ENCODE peak calls at places on chromosomes 4 and X, in six cellular contexts. P, C, J, V, Q and U are unnamed samples.

GRCh38 chrX:40755291-40756249 is 20.2 kb upstream of the MED14 start:
- DNase-seq in Q (no peak), J (no peak), C (peak; percentile 76), V (peak; percentile 6), P (no peak), U (no peak)

GRCh38 chr4:38174811-38175210 is 214.6 kb downstream of the PTTG2 start:
- DNase-seq in P (no peak), J (no peak), V (no peak), Q (no peak), C (no peak), U (no peak)

GRCh38 chr4:41668024-41668423 is 80.5 kb downstream of the PHOX2B start:
- DNase-seq in C (no peak), Q (no peak), V (no peak), P (no peak), J (no peak), U (no peak)

GRCh38 chr4:120824905-120825304 is 97.6 kb downstream of the PRDM5 start:
- DNase-seq in C (no peak), Q (no peak), P (no peak), J (no peak), V (no peak), U (no peak)

GRCh38 chr4:185680617-185681016 is 131.4 kb downstream of the SORBS2 start:
- DNase-seq in J (no peak), P (no peak), C (no peak), V (no peak), Q (no peak), U (no peak)

GRCh38 chrX:129043138-129043537 is 480.2 kb downstream of the SMARCA1 start:
- DNase-seq in J (no peak), Q (no peak), P (no peak), V (no peak), C (no peak), U (no peak)

GRCh38 chr4:13371050-13371449 is 113.1 kb downstream of the RAB28 start:
- DNase-seq in V (no peak), C (no peak), Q (no peak), J (no peak), P (no peak), U (no peak)

GRCh38 chr4:132504438-132504837 is 644.7 kb upstream of the PCDH10 start:
- DNase-seq in Q (no peak), V (no peak), C (no peak), P (no peak), J (no peak), U (no peak)

GRCh38 chrX:139801397-139801813 is 93.4 kb upstream of the MCF2 start:
- DNase-seq in J (no peak), C (no peak), Q (no peak), P (no peak), V (no peak), U (no peak)

GRCh38 chrX:116417214-116417613 is 19.2 kb upstream of the SLC6A14 start:
- DNase-seq in C (no peak), Q (no peak), P (no peak), J (peak; percentile 2), V (peak; percentile 10), U (no peak)

GRCh38 chrX:120517936-120518335 is 42.8 kb downstream of the CUL4B start:
- DNase-seq in V (no peak), C (no peak), P (no peak), Q (no peak), J (no peak), U (no peak)

GRCh38 chrX:155998116-155998515 is 620 bp downstream of the IL9R start:
- DNase-seq in C (no peak), P (no peak), Q (no peak), V (no peak), J (no peak), U (no peak)

GRCh38 chr4:186915816-186916215 is 192.2 kb upstream of the FAT1 start:
- DNase-seq in V (no peak), Q (no peak), C (no peak), J (no peak), P (no peak), U (no peak)

GRCh38 chrX:1584237-1585011 is 7.0 kb upstream of the AKAP17A start:
- DNase-seq in J (no peak), P (no peak), C (no peak), Q (no peak), V (no peak), U (no peak)

GRCh38 chrX:10235851-10236250 is 79.1 kb downstream of the CLCN4 start:
- DNase-seq in C (no peak), P (no peak), V (no peak), Q (no peak), J (no peak), U (no peak)

GRCh38 chr4:36651253-36651652 is 369.8 kb downstream of the DTHD1 start:
- DNase-seq in C (no peak), V (no peak), Q (no peak), P (no peak), J (peak; percentile 42), U (no peak)

GRCh38 chr4:56799291-56799823 is 22.1 kb downstream of the SPINK2 start:
- DNase-seq in J (no peak), C (no peak), V (no peak), Q (no peak), P (no peak), U (no peak)

DNA sequence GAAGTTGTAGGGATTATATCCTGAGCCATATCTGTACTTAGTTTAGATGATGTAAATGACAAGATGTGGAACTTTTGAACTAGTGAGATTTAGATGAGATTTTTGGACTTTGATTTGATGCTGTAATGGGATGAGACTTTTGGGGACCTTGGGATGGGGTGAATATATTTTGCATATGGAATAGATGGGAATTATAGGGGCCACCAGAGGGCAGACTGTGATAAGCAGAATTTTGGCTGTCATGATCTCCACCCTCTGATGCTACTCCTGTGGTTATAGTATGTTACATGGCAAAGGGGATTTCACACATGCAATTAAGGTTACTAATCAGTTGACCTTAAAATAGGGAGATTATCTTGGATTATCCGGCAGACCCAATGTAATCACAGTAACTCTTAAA is 214.0 kb upstream of the NHS start:
- DNase-seq in V (no peak), C (no peak), J (peak; percentile 8), P (no peak), Q (no peak), U (no peak)
- TF ChIP-seq CTCF in V (no peak), C (no peak), J (no peak), P (no peak), Q (no peak), U (no peak)

GRCh38 chr4:115090483-115091075 is 22.8 kb downstream of the NDST4 start:
- DNase-seq in J (peak; percentile 1), P (peak; percentile 5), Q (no peak), C (no peak), V (no peak), U (no peak)
- TF ChIP-seq CTCF in J (peak; percentile 55), P (peak; percentile 71), Q (peak; percentile 90), C (peak; percentile 37), V (peak; percentile 50), U (no peak)

GRCh38 chrX:28802625-28803024 is 215.4 kb downstream of the IL1RAPL1 start:
- DNase-seq in V (no peak), P (no peak), J (no peak), C (no peak), Q (no peak), U (no peak)
- TF ChIP-seq CTCF in V (no peak), P (no peak), J (no peak), C (no peak), Q (no peak), U (no peak)

DNA sequence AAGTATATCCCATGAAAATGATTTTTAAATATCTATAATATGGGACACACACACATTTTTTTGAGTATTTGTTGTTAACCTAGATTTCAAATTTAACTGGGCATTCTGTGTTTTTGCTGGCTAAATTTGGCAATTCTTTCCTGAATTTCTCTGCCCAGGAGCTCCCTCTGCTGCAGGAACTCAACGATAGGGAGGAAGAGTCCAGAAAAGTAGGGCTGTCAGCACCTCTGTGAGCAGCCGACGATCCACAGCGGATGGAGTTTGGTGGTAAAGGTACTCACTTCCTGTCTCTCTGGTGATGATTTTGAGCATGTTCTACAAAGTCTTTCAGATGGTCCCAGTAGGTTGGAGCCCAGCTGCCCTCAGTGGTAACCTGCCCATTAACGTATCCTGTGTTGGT is 23.1 kb upstream of the TMEM184C start:
- DNase-seq in J (no peak), Q (no peak), P (no peak), C (no peak), V (no peak), U (no peak)
- TF ChIP-seq CTCF in J (no peak), Q (no peak), P (no peak), C (no peak), V (no peak), U (no peak)

GRCh38 chr4:165864228-165864627 is 8.8 kb upstream of the TLL1 start:
- DNase-seq in P (no peak), J (peak; percentile 13), V (no peak), Q (no peak), C (no peak), U (no peak)
- TF ChIP-seq CTCF in P (no peak), J (peak; percentile 49), V (no peak), Q (no peak), C (no peak), U (no peak)

GRCh38 chr4:163110442-163110841 is 56.2 kb downstream of the NAF1 start:
- DNase-seq in J (no peak), C (no peak), Q (no peak), P (no peak), V (no peak), U (no peak)

GRCh38 chr4:163111588-163111987 is 55.1 kb downstream of the NAF1 start:
- DNase-seq in Q (no peak), P (no peak), V (no peak), C (no peak), J (no peak), U (no peak)

GRCh38 chr4:163109967-163110366 is 56.7 kb downstream of the NAF1 start:
- DNase-seq in V (peak; percentile 26), P (no peak), J (no peak), C (no peak), Q (no peak), U (no peak)

GRCh38 chr4:163108614-163109013 is 58.1 kb downstream of the NAF1 start:
- DNase-seq in P (no peak), C (no peak), V (no peak), Q (no peak), J (no peak), U (no peak)

DNA sequence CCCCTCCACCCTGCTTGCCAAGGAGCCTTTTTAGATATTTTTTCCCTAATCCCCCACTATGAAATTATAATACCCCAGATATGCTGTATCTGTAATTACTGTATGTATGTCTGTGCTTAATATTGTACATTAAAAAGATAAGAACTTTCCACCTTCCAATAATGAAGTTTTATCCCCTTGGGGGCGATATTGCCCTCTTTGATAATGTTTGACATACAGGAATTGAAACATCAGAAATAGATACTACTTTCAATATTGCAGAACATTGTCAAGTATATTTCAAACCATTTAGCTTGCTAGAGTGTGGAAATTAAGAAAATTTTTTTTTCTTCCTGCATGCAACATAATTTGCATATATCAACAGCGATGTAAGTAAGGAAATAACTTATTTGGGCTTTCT is 58.9 kb downstream of the NAF1 start:
- DNase-seq in Q (no peak), P (no peak), J (no peak), C (no peak), V (no peak), U (no peak)
- TF ChIP-seq CTCF in Q (peak; percentile 15), P (no peak), J (peak; percentile 10), C (no peak), V (no peak), U (no peak)